ENCODE peak calls at places on chromosomes 6 and 20, in four cellular contexts. One of them, this sample, is unnamed.

GRCh38 chr6:124203812-124204167 is 400.1 kb downstream of the NKAIN2 start:
- DNase-seq in stimulated activated CD4-positive, alpha-beta T cell treated with anti-CD3 and anti-CD28 coated beads, Interleukin-2, amount 100 ng/mL, for 24 hours: no peak
- DNase-seq in iPS-NIHi11: no peak
- DNase-seq in progenitor cell of endocrine pancreas: no peak
- DNase-seq in this sample: peak; percentile 21

GRCh38 chr6:161003336-161003735 is 11.8 kb downstream of the MAP3K4 start:
- DNase-seq in iPS-NIHi11: no peak
- DNase-seq in stimulated activated CD4-positive, alpha-beta T cell treated with anti-CD3 and anti-CD28 coated beads, Interleukin-2, amount 100 ng/mL, for 24 hours: no peak
- DNase-seq in progenitor cell of endocrine pancreas: no peak
- DNase-seq in this sample: no peak

GRCh38 chr20:1820137-1821074 is 74.8 kb upstream of the SIRPA start:
- DNase-seq in progenitor cell of endocrine pancreas: no peak
- DNase-seq in stimulated activated CD4-positive, alpha-beta T cell treated with anti-CD3 and anti-CD28 coated beads, Interleukin-2, amount 100 ng/mL, for 24 hours: no peak
- DNase-seq in iPS-NIHi11: no peak
- DNase-seq in this sample: peak; percentile 83

GRCh38 chr6:53313784-53314382 is 34.9 kb downstream of the ELOVL5 start:
- DNase-seq in stimulated activated CD4-positive, alpha-beta T cell treated with anti-CD3 and anti-CD28 coated beads, Interleukin-2, amount 100 ng/mL, for 24 hours: no peak
- DNase-seq in iPS-NIHi11: no peak
- DNase-seq in progenitor cell of endocrine pancreas: no peak
- DNase-seq in this sample: peak; percentile 90

GRCh38 chr6:80714513-80714912 is 608.0 kb downstream of the BCKDHB start:
- DNase-seq in stimulated activated CD4-positive, alpha-beta T cell treated with anti-CD3 and anti-CD28 coated beads, Interleukin-2, amount 100 ng/mL, for 24 hours: no peak
- DNase-seq in iPS-NIHi11: no peak
- DNase-seq in progenitor cell of endocrine pancreas: no peak
- DNase-seq in this sample: no peak

GRCh38 chr20:15643713-15644112 is 929.5 kb downstream of the KIF16B start:
- DNase-seq in stimulated activated CD4-positive, alpha-beta T cell treated with anti-CD3 and anti-CD28 coated beads, Interleukin-2, amount 100 ng/mL, for 24 hours: no peak
- DNase-seq in iPS-NIHi11: peak; percentile 12
- DNase-seq in progenitor cell of endocrine pancreas: no peak
- DNase-seq in this sample: peak; percentile 2

GRCh38 chr20:11431613-11432012 is 486.1 kb upstream of the BTBD3 start:
- DNase-seq in progenitor cell of endocrine pancreas: no peak
- DNase-seq in stimulated activated CD4-positive, alpha-beta T cell treated with anti-CD3 and anti-CD28 coated beads, Interleukin-2, amount 100 ng/mL, for 24 hours: no peak
- DNase-seq in iPS-NIHi11: no peak
- DNase-seq in this sample: peak; percentile 84

GRCh38 chr6:129641344-129641743 is 68.6 kb downstream of the ARHGAP18 start:
- DNase-seq in iPS-NIHi11: no peak
- DNase-seq in progenitor cell of endocrine pancreas: no peak
- DNase-seq in stimulated activated CD4-positive, alpha-beta T cell treated with anti-CD3 and anti-CD28 coated beads, Interleukin-2, amount 100 ng/mL, for 24 hours: no peak
- DNase-seq in this sample: peak; percentile 72

GRCh38 chr6:15810618-15811017 is 147.8 kb upstream of the DTNBP1 start:
- DNase-seq in stimulated activated CD4-positive, alpha-beta T cell treated with anti-CD3 and anti-CD28 coated beads, Interleukin-2, amount 100 ng/mL, for 24 hours: no peak
- DNase-seq in iPS-NIHi11: no peak
- DNase-seq in progenitor cell of endocrine pancreas: no peak
- DNase-seq in this sample: no peak

GRCh38 chr20:61939691-61940360 is 125.9 kb downstream of the TAF4 start:
- DNase-seq in progenitor cell of endocrine pancreas: no peak
- DNase-seq in iPS-NIHi11: no peak
- DNase-seq in stimulated activated CD4-positive, alpha-beta T cell treated with anti-CD3 and anti-CD28 coated beads, Interleukin-2, amount 100 ng/mL, for 24 hours: no peak
- DNase-seq in this sample: no peak

GRCh38 chr6:157019733-157020132 is 242.6 kb downstream of the ARID1B start:
- DNase-seq in progenitor cell of endocrine pancreas: no peak
- DNase-seq in iPS-NIHi11: no peak
- DNase-seq in stimulated activated CD4-positive, alpha-beta T cell treated with anti-CD3 and anti-CD28 coated beads, Interleukin-2, amount 100 ng/mL, for 24 hours: no peak
- DNase-seq in this sample: peak; percentile 52

GRCh38 chr6:28922841-28923317 is 906 bp downstream of the TRIM27 start:
- DNase-seq in progenitor cell of endocrine pancreas: peak; percentile 29
- DNase-seq in stimulated activated CD4-positive, alpha-beta T cell treated with anti-CD3 and anti-CD28 coated beads, Interleukin-2, amount 100 ng/mL, for 24 hours: peak; percentile 38
- DNase-seq in iPS-NIHi11: peak; percentile 45
- DNase-seq in this sample: peak; percentile 60

GRCh38 chr6:93176070-93176469 is 243.3 kb downstream of the EPHA7 start:
- DNase-seq in iPS-NIHi11: no peak
- DNase-seq in progenitor cell of endocrine pancreas: no peak
- DNase-seq in stimulated activated CD4-positive, alpha-beta T cell treated with anti-CD3 and anti-CD28 coated beads, Interleukin-2, amount 100 ng/mL, for 24 hours: no peak
- DNase-seq in this sample: no peak

GRCh38 chr20:63494084-63494419 is 4.8 kb downstream of the EEF1A2 start:
- DNase-seq in stimulated activated CD4-positive, alpha-beta T cell treated with anti-CD3 and anti-CD28 coated beads, Interleukin-2, amount 100 ng/mL, for 24 hours: no peak
- DNase-seq in progenitor cell of endocrine pancreas: no peak
- DNase-seq in iPS-NIHi11: no peak
- DNase-seq in this sample: no peak

GRCh38 chr20:5171074-5171789 is 44.4 kb downstream of the CDS2 start:
- DNase-seq in iPS-NIHi11: no peak
- DNase-seq in progenitor cell of endocrine pancreas: no peak
- DNase-seq in stimulated activated CD4-positive, alpha-beta T cell treated with anti-CD3 and anti-CD28 coated beads, Interleukin-2, amount 100 ng/mL, for 24 hours: no peak
- DNase-seq in this sample: peak; percentile 23

GRCh38 chr6:164247106-164247505 is 832.6 kb downstream of the QKI start:
- DNase-seq in progenitor cell of endocrine pancreas: no peak
- DNase-seq in stimulated activated CD4-positive, alpha-beta T cell treated with anti-CD3 and anti-CD28 coated beads, Interleukin-2, amount 100 ng/mL, for 24 hours: no peak
- DNase-seq in iPS-NIHi11: no peak
- DNase-seq in this sample: no peak